ENCODE peak calls at places on chromosomes 2 and 18, in four cellular contexts. S, O, W and J are unnamed samples.

GRCh38 chr2:46832543-46832942 is 83.1 kb downstream of the MCFD2 start:
- DNase-seq in S (no peak), O (no peak), W (no peak), J (peak; percentile 3)

GRCh38 chr18:25132786-25133496 is 219.0 kb downstream of the ZNF521 start:
- DNase-seq in S (no peak), O (no peak), W (no peak), J (no peak)

GRCh38 chr2:215290980-215291599 is 20.8 kb upstream of the ATIC start:
- DNase-seq in S (no peak), O (no peak), W (no peak), J (no peak)

GRCh38 chr18:73896685-73897084 is 250.9 kb downstream of the FBXO15 start:
- DNase-seq in S (no peak), O (no peak), W (no peak), J (no peak)

GRCh38 chr2:73177645-73178255 is 24.6 kb upstream of the NOTO start:
- DNase-seq in S (no peak), O (no peak), W (no peak), J (no peak)

GRCh38 chr2:210528716-210529115 is 27.7 kb upstream of the CPS1 start:
- DNase-seq in S (no peak), O (no peak), W (no peak), J (no peak)

GRCh38 chr2:150134223-150134858 is 353.1 kb downstream of the RND3 start:
- DNase-seq in S (no peak), O (no peak), W (no peak), J (no peak)

GRCh38 chr2:65997941-65998340 is 437.0 kb upstream of the MEIS1 start:
- DNase-seq in S (no peak), O (no peak), W (no peak), J (no peak)

GRCh38 chr2:84833481-84834150 is 47.3 kb downstream of the TRABD2A start:
- DNase-seq in S (no peak), O (no peak), W (no peak), J (no peak)

GRCh38 chr18:57839942-57840381 is 36.8 kb upstream of the ATP8B1 start:
- DNase-seq in S (no peak), O (no peak), W (no peak), J (no peak)

GRCh38 chr2:120395221-120395620 is 49.3 kb downstream of the INHBB start:
- DNase-seq in S (no peak), O (no peak), W (no peak), J (peak; percentile 42)

GRCh38 chr2:46770622-46771021 is 145.0 kb downstream of the MCFD2 start:
- DNase-seq in S (no peak), O (no peak), W (no peak), J (no peak)

GRCh38 chr18:35582899-35583558 is 1.5 kb downstream of the GALNT1 start:
- DNase-seq in S (no peak), O (no peak), W (no peak), J (no peak)

GRCh38 chr18:23442958-23443357 is 10.1 kb upstream of the RIOK3 start:
- DNase-seq in S (no peak), O (no peak), W (no peak), J (no peak)

GRCh38 chr2:75587954-75588587 is 27.3 kb upstream of the EVA1A start:
- DNase-seq in S (no peak), O (no peak), W (no peak), J (no peak)

GRCh38 chr2:96324716-96325037 is 440 bp upstream of the ITPRIPL1 start:
- DNase-seq in S (no peak), O (no peak), W (no peak), J (peak; percentile 19)

GRCh38 chr2:172085460-172086159 is at the start of gene DLX1:
- DNase-seq in S (no peak), O (no peak), W (no peak), J (no peak)

DNA sequence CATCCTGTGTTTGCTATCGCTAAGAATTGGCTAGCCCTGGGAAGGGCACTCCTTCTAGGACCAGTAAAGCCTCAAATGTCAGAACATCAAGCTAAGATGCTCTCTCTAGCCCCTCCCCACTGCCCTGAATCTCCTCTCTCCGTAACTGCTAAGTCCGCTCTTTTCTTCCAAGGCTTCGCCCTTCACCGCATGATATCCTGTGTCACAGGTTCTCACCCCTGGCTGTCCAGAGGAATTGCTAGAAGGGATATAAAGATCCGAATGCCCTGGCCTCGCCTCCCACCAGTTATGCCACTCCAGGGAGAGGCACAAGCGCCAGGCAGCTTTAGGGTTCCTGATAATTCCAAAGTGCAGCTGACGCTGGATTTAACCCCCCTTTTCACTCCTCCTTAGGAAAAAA is 17.1 kb upstream of the GPR45 start:
- DNase-seq in S (no peak), O (no peak), W (no peak), J (no peak)
- H3K27me3 ChIP-seq in S (no peaks in the 10 kb centered on the region), O (no peaks in the 10 kb centered on the region), W (no peaks in the 10 kb centered on the region), J (no peaks in the 10 kb centered on the region)

GRCh38 chr18:12119358-12119757 is 25.7 kb downstream of the ANKRD62 start:
- DNase-seq in S (no peak), O (no peak), W (no peak), J (no peak)

GRCh38 chr18:12121175-12122095 is 27.8 kb downstream of the ANKRD62 start:
- DNase-seq in S (no peak), O (no peak), W (no peak), J (no peak)
- TF ChIP-seq CTCF in S (no peak), O (no peak), W (no peak), J (no peak)

GRCh38 chr18:38450876-38451275 is 885.3 kb upstream of the CELF4 start:
- DNase-seq in S (no peak), O (no peak), W (no peak), J (no peak)
- H3K9me3 ChIP-seq in S (no peaks in the 10 kb centered on the region), O (no peaks in the 10 kb centered on the region), W (no peaks in the 10 kb centered on the region), J (no peaks in the 10 kb centered on the region)

GRCh38 chr2:222307978-222308479 is 9.2 kb upstream of the PAX3 start:
- DNase-seq in S (no peak), O (no peak), W (no peak), J (no peak)

GRCh38 chr2:222305510-222306392 is 7.0 kb upstream of the PAX3 start:
- DNase-seq in S (no peak), O (no peak), W (no peak), J (no peak)

GRCh38 chr2:222309361-222309760 is 10.6 kb upstream of the PAX3 start:
- DNase-seq in S (no peak), O (no peak), W (no peak), J (no peak)

GRCh38 chr2:222306393-222307137 is 7.8 kb upstream of the PAX3 start:
- DNase-seq in S (no peak), O (no peak), W (no peak), J (no peak)

GRCh38 chr2:222307138-222307756 is 8.4 kb upstream of the PAX3 start:
- DNase-seq in S (no peak), O (no peak), W (no peak), J (no peak)
- H3K27me3 ChIP-seq in S (peaks cover 100% of the 10 kb centered on the region), O (peaks cover 26% of the 10 kb centered on the region), W (peaks cover 53% of the 10 kb centered on the region), J (no peaks in the 10 kb centered on the region)

GRCh38 chr18:63963610-63964256 is 6.1 kb upstream of the SERPINB8 start:
- DNase-seq in S (no peak), O (peak; percentile 51), W (no peak), J (peak; percentile 53)
- TF ChIP-seq CTCF in S (peak; percentile 81), O (peak; percentile 63), W (peak; percentile 86), J (peak; percentile 87)

DNA sequence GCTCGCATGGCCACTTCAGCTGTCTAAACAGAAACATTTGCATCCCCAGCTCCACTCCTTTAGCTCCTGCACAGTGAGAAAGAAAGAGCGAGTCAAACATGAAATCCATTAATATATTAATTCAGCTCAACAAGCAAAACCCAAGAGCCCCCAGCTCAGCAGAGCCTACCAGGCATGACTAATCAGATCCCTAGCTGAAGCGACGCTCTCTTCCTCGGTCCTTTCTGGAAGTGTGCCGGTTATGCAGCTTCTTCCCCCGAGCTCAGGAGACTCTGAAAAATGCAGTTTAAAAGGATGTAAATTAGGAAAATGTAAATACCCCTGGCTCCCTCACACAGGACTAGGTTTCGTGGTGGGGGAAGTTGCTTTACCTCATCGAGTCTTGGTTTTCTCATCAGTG is 221.5 kb downstream of the ANKRD30B start:
- DNase-seq in S (no peak), O (no peak), W (no peak), J (no peak)
- H3K9me3 ChIP-seq in S (no peaks in the 10 kb centered on the region), O (peaks cover 3% of the 10 kb centered on the region), W (no peaks in the 10 kb centered on the region), J (no peaks in the 10 kb centered on the region)